ENCODE peak calls at places on chromosomes 6 and 20, in eight cellular contexts. One of them, this sample, is unnamed.

GRCh38 chr20:52783769-52784168 is 188.4 kb upstream of the TSHZ2 start:
- DNase-seq in psoas muscle: no peak
- DNase-seq in GM06990: no peak
- DNase-seq in WTC11: peak
- DNase-seq in transverse colon: no peak
- DNase-seq in MM.1S: no peak
- DNase-seq in H1: peak
- DNase-seq in endothelial cell: peak
- DNase-seq in this sample: no peak

GRCh38 chr20:30168800-30169138 is 1088.7 kb upstream of the DEFB115 start:
- DNase-seq in psoas muscle: no peak
- DNase-seq in GM06990: no peak
- DNase-seq in WTC11: no peak
- DNase-seq in transverse colon: no peak
- DNase-seq in MM.1S: no peak
- DNase-seq in H1: no peak
- DNase-seq in endothelial cell: no peak
- DNase-seq in this sample: no peak

GRCh38 chr6:161271343-161272019 is 2.4 kb downstream of the AGPAT4 start:
- DNase-seq in psoas muscle: no peak
- DNase-seq in GM06990: no peak
- DNase-seq in WTC11: no peak
- DNase-seq in transverse colon: no peak
- DNase-seq in MM.1S: no peak
- DNase-seq in H1: no peak
- DNase-seq in endothelial cell: no peak
- DNase-seq in this sample: no peak

GRCh38 chr6:29924731-29925130 is 17.6 kb upstream of the HLA-A start:
- DNase-seq in psoas muscle: no peak
- DNase-seq in GM06990: no peak
- DNase-seq in WTC11: no peak
- DNase-seq in transverse colon: no peak
- DNase-seq in MM.1S: no peak
- DNase-seq in H1: no peak
- DNase-seq in endothelial cell: no peak
- DNase-seq in this sample: no peak

GRCh38 chr6:33589723-33590530 is 9.9 kb upstream of the BAK1 start:
- DNase-seq in psoas muscle: peak
- DNase-seq in GM06990: peak
- DNase-seq in WTC11: peak
- DNase-seq in transverse colon: peak
- DNase-seq in MM.1S: peak
- DNase-seq in H1: peak
- DNase-seq in endothelial cell: peak
- DNase-seq in this sample: peak

GRCh38 chr20:40606660-40607059 is 82.4 kb downstream of the MAFB start:
- DNase-seq in psoas muscle: no peak
- DNase-seq in GM06990: no peak
- DNase-seq in WTC11: no peak
- DNase-seq in transverse colon: no peak
- DNase-seq in MM.1S: no peak
- DNase-seq in H1: no peak
- DNase-seq in endothelial cell: no peak
- DNase-seq in this sample: no peak

GRCh38 chr20:50366270-50367103 is 143.7 kb upstream of the PTPN1 start:
- DNase-seq in psoas muscle: no peak
- DNase-seq in GM06990: no peak
- DNase-seq in WTC11: no peak
- DNase-seq in transverse colon: peak
- DNase-seq in MM.1S: peak
- DNase-seq in H1: no peak
- DNase-seq in endothelial cell: no peak
- DNase-seq in this sample: no peak

GRCh38 chr20:4925842-4926530 is 75.3 kb downstream of the SLC23A2 start:
- DNase-seq in psoas muscle: peak
- DNase-seq in GM06990: no peak
- DNase-seq in WTC11: no peak
- DNase-seq in transverse colon: peak
- DNase-seq in MM.1S: no peak
- DNase-seq in H1: no peak
- DNase-seq in endothelial cell: no peak
- DNase-seq in this sample: no peak

GRCh38 chr6:25389501-25389900 is 110.3 kb downstream of the CARMIL1 start:
- DNase-seq in psoas muscle: no peak
- DNase-seq in GM06990: no peak
- DNase-seq in WTC11: no peak
- DNase-seq in transverse colon: no peak
- DNase-seq in MM.1S: no peak
- DNase-seq in H1: no peak
- DNase-seq in endothelial cell: no peak
- DNase-seq in this sample: no peak

GRCh38 chr20:2108987-2109386 is 7.4 kb downstream of the STK35 start:
- DNase-seq in psoas muscle: no peak
- DNase-seq in GM06990: no peak
- DNase-seq in WTC11: no peak
- DNase-seq in transverse colon: no peak
- DNase-seq in MM.1S: no peak
- DNase-seq in H1: no peak
- DNase-seq in endothelial cell: no peak
- DNase-seq in this sample: no peak

GRCh38 chr6:37168809-37169457 is 1.0 kb upstream of the PIM1 start:
- DNase-seq in psoas muscle: no peak
- DNase-seq in GM06990: no peak
- DNase-seq in WTC11: no peak
- DNase-seq in transverse colon: no peak
- DNase-seq in MM.1S: no peak
- DNase-seq in H1: no peak
- DNase-seq in endothelial cell: no peak
- DNase-seq in this sample: peak

GRCh38 chr6:14863896-14864850 is 381.7 kb upstream of the JARID2 start:
- DNase-seq in psoas muscle: no peak
- DNase-seq in GM06990: no peak
- DNase-seq in WTC11: no peak
- DNase-seq in transverse colon: no peak
- DNase-seq in MM.1S: no peak
- DNase-seq in H1: no peak
- DNase-seq in endothelial cell: no peak
- DNase-seq in this sample: no peak
- TF ChIP-seq CTCF in psoas muscle: no peak
- TF ChIP-seq CTCF in GM06990: no peak
- TF ChIP-seq CTCF in WTC11: no peak
- TF ChIP-seq CTCF in transverse colon: no peak
- TF ChIP-seq CTCF in MM.1S: no peak
- TF ChIP-seq CTCF in H1: peak
- TF ChIP-seq CTCF in endothelial cell: no peak
- TF ChIP-seq CTCF in this sample: no peak

DNA sequence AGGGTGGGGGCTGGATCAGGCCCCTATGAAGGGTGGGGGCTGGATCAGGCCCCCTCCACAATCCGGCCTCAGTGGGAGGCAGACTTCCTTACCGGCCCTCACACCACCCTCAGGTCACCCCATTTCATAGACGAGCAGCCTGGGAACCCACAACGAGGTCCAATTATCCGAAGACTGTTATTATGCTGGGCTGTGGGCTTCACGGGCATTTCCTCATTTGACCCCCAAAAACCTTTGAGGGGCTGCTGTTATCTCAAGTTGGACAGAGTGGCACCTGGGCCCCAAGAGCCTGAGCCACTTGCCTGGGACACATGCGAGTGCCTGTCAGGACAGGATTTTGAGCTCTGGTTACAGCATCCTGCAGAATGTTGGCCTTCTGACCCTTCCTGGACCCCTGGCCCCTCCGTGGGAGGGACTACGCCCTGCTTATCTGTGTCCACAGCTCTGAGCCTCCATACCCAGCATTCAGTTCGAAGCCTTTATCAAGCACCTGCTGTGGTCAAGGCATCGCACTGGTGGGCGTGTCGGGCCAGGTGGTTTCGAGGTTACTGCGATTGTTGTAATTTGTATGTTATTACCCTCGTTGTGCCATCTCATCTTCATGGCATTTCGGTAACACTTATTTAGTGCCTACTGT is 34.5 kb upstream of the PCMTD2 start:
- DNase-seq in psoas muscle: no peak
- DNase-seq in GM06990: no peak
- DNase-seq in WTC11: no peak
- DNase-seq in transverse colon: no peak
- DNase-seq in MM.1S: peak
- DNase-seq in H1: no peak
- DNase-seq in endothelial cell: no peak
- DNase-seq in this sample: no peak
- TF ChIP-seq CTCF in psoas muscle: no peak
- TF ChIP-seq CTCF in GM06990: no peak
- TF ChIP-seq CTCF in WTC11: no peak
- TF ChIP-seq CTCF in transverse colon: no peak
- TF ChIP-seq CTCF in MM.1S: no peak
- TF ChIP-seq CTCF in H1: no peak
- TF ChIP-seq CTCF in endothelial cell: no peak
- TF ChIP-seq CTCF in this sample: no peak

GRCh38 chr20:10478930-10479329 is 43.8 kb downstream of the SLX4IP start:
- DNase-seq in psoas muscle: no peak
- DNase-seq in GM06990: no peak
- DNase-seq in WTC11: no peak
- DNase-seq in transverse colon: no peak
- DNase-seq in MM.1S: no peak
- DNase-seq in H1: no peak
- DNase-seq in endothelial cell: no peak
- DNase-seq in this sample: no peak
- TF ChIP-seq CTCF in psoas muscle: no peak
- TF ChIP-seq CTCF in GM06990: no peak
- TF ChIP-seq CTCF in WTC11: no peak
- TF ChIP-seq CTCF in transverse colon: no peak
- TF ChIP-seq CTCF in MM.1S: no peak
- TF ChIP-seq CTCF in H1: peak
- TF ChIP-seq CTCF in endothelial cell: no peak
- TF ChIP-seq CTCF in this sample: no peak

GRCh38 chr6:56062856-56063255 is 184.5 kb downstream of the COL21A1 start:
- DNase-seq in psoas muscle: no peak
- DNase-seq in GM06990: no peak
- DNase-seq in WTC11: no peak
- DNase-seq in transverse colon: no peak
- DNase-seq in MM.1S: no peak
- DNase-seq in H1: no peak
- DNase-seq in endothelial cell: no peak
- DNase-seq in this sample: no peak
- TF ChIP-seq CTCF in psoas muscle: no peak
- TF ChIP-seq CTCF in GM06990: no peak
- TF ChIP-seq CTCF in WTC11: no peak
- TF ChIP-seq CTCF in transverse colon: no peak
- TF ChIP-seq CTCF in MM.1S: no peak
- TF ChIP-seq CTCF in H1: no peak
- TF ChIP-seq CTCF in endothelial cell: no peak
- TF ChIP-seq CTCF in this sample: no peak

GRCh38 chr6:93916716-93917115 is 497.4 kb upstream of the EPHA7 start:
- DNase-seq in psoas muscle: no peak
- DNase-seq in GM06990: no peak
- DNase-seq in WTC11: no peak
- DNase-seq in transverse colon: no peak
- DNase-seq in MM.1S: no peak
- DNase-seq in H1: no peak
- DNase-seq in endothelial cell: no peak
- DNase-seq in this sample: no peak

GRCh38 chr6:93919365-93919764 is 500.0 kb upstream of the EPHA7 start:
- DNase-seq in psoas muscle: no peak
- DNase-seq in GM06990: no peak
- DNase-seq in WTC11: no peak
- DNase-seq in transverse colon: no peak
- DNase-seq in MM.1S: no peak
- DNase-seq in H1: no peak
- DNase-seq in endothelial cell: no peak
- DNase-seq in this sample: no peak

GRCh38 chr6:93917216-93917615 is 497.9 kb upstream of the EPHA7 start:
- DNase-seq in psoas muscle: no peak
- DNase-seq in GM06990: no peak
- DNase-seq in WTC11: no peak
- DNase-seq in transverse colon: no peak
- DNase-seq in MM.1S: no peak
- DNase-seq in H1: no peak
- DNase-seq in endothelial cell: no peak
- DNase-seq in this sample: no peak

GRCh38 chr6:93918258-93918657 is 498.9 kb upstream of the EPHA7 start:
- DNase-seq in psoas muscle: no peak
- DNase-seq in GM06990: no peak
- DNase-seq in WTC11: no peak
- DNase-seq in transverse colon: no peak
- DNase-seq in MM.1S: no peak
- DNase-seq in H1: no peak
- DNase-seq in endothelial cell: no peak
- DNase-seq in this sample: no peak

GRCh38 chr6:93915961-93916360 is 496.6 kb upstream of the EPHA7 start:
- DNase-seq in psoas muscle: no peak
- DNase-seq in GM06990: no peak
- DNase-seq in WTC11: no peak
- DNase-seq in transverse colon: no peak
- DNase-seq in MM.1S: no peak
- DNase-seq in H1: no peak
- DNase-seq in endothelial cell: no peak
- DNase-seq in this sample: no peak
- TF ChIP-seq CTCF in psoas muscle: no peak
- TF ChIP-seq CTCF in GM06990: no peak
- TF ChIP-seq CTCF in WTC11: no peak
- TF ChIP-seq CTCF in transverse colon: no peak
- TF ChIP-seq CTCF in MM.1S: no peak
- TF ChIP-seq CTCF in H1: no peak
- TF ChIP-seq CTCF in endothelial cell: no peak
- TF ChIP-seq CTCF in this sample: no peak

This sample was measured in GM10248.